ENCODE peak calls at places on chromosomes 5 and 9, in nine cellular contexts. H is Karpas-422, M is tibial artery, R is HepG2, B is keratinocyte, A is endodermal cell, Y is H1, X is PC-3, I is stomach. T is an unnamed sample.

GRCh38 chr5:88930336-88930735 is 47.4 kb upstream of the MEF2C start:
- DNase-seq in H (no peak), M (no peak), R (no peak), B (no peak), A (no peak), Y (no peak), X (no peak), I (no peak), T (no peak)

GRCh38 chr9:91486699-91487497 is 63.3 kb upstream of the NFIL3 start:
- DNase-seq in H (peak; percentile 45), M (no peak), R (no peak), B (no peak), A (no peak), Y (no peak), X (no peak), I (no peak), T (no peak)

GRCh38 chr9:17398351-17398750 is 180.5 kb upstream of the SH3GL2 start:
- DNase-seq in H (no peak), M (no peak), R (no peak), B (no peak), A (no peak), Y (no peak), X (no peak), I (no peak), T (no peak)

GRCh38 chr9:129617167-129617566 is 3.7 kb downstream of the C9orf50 start:
- DNase-seq in H (peak; percentile 67), M (no peak), R (no peak), B (peak; percentile 54), A (peak; percentile 83), Y (no peak), X (peak; percentile 54), I (no peak), T (no peak)

GRCh38 chr5:142186821-142187594 is 78.4 kb downstream of the NDFIP1 start:
- DNase-seq in H (no peak), M (no peak), R (peak; percentile 38), B (no peak), A (no peak), Y (no peak), X (peak; percentile 48), I (peak; percentile 43), T (no peak)

GRCh38 chr5:115160975-115161475 is 8.7 kb downstream of the TRIM36 start:
- DNase-seq in H (no peak), M (no peak), R (no peak), B (no peak), A (no peak), Y (no peak), X (no peak), I (no peak), T (no peak)

GRCh38 chr5:109105631-109106267 is 304.0 kb downstream of the PJA2 start:
- DNase-seq in H (no peak), M (no peak), R (no peak), B (no peak), A (no peak), Y (no peak), X (peak; percentile 60), I (no peak), T (no peak)

GRCh38 chr5:65364907-65365306 is 116.8 kb downstream of the ADAMTS6 start:
- DNase-seq in H (no peak), M (no peak), R (peak; percentile 2), B (no peak), A (no peak), Y (no peak), X (peak; percentile 4), I (no peak), T (no peak)

GRCh38 chr9:34457266-34458012 is 931 bp downstream of the FAM219A start:
- DNase-seq in H (peak; percentile 49), M (peak; percentile 91), R (no peak), B (no peak), A (peak; percentile 86), Y (peak; percentile 76), X (peak; percentile 62), I (peak; percentile 66), T (no peak)

GRCh38 chr5:143693691-143694252 is 118.2 kb upstream of the HMHB1 start:
- DNase-seq in H (no peak), M (no peak), R (no peak), B (no peak), A (no peak), Y (no peak), X (no peak), I (no peak), T (no peak)

GRCh38 chr9:79976501-79977444 is 405.0 kb downstream of the TLE4 start:
- DNase-seq in H (no peak), M (no peak), R (no peak), B (no peak), A (no peak), Y (no peak), X (no peak), I (no peak), T (no peak)

GRCh38 chr5:78399115-78399514 is 38.7 kb downstream of the SCAMP1 start:
- DNase-seq in H (no peak), M (no peak), R (no peak), B (no peak), A (no peak), Y (no peak), X (no peak), I (no peak), T (no peak)

GRCh38 chr5:143217065-143217803 is 186.3 kb downstream of the NR3C1 start:
- DNase-seq in H (no peak), M (no peak), R (peak; percentile 32), B (no peak), A (no peak), Y (no peak), X (no peak), I (no peak), T (no peak)

GRCh38 chr9:32992596-32993238 is 8.7 kb downstream of the APTX start:
- DNase-seq in H (no peak), M (no peak), R (no peak), B (no peak), A (no peak), Y (no peak), X (no peak), I (no peak), T (no peak)

GRCh38 chr5:25850581-25850980 is 1187.8 kb downstream of the CDH9 start:
- DNase-seq in H (no peak), M (no peak), R (no peak), B (no peak), A (no peak), Y (no peak), X (peak; percentile 38), I (no peak), T (no peak)

GRCh38 chr5:40436535-40437237 is 243.0 kb upstream of the PTGER4 start:
- DNase-seq in H (no peak), M (no peak), R (no peak), B (no peak), A (no peak), Y (no peak), X (no peak), I (no peak), T (peak; percentile 17)

GRCh38 chr5:40442346-40442745 is 237.4 kb upstream of the PTGER4 start:
- DNase-seq in H (no peak), M (no peak), R (peak; percentile 88), B (no peak), A (no peak), Y (no peak), X (peak; percentile 12), I (no peak), T (no peak)

GRCh38 chr5:40446910-40447309 is 232.8 kb upstream of the PTGER4 start:
- DNase-seq in H (no peak), M (no peak), R (peak; percentile 73), B (no peak), A (no peak), Y (no peak), X (peak; percentile 96), I (no peak), T (no peak)

GRCh38 chr5:40437452-40437861 is 242.3 kb upstream of the PTGER4 start:
- DNase-seq in H (no peak), M (no peak), R (no peak), B (no peak), A (no peak), Y (no peak), X (peak; percentile 92), I (no peak), T (no peak)

DNA sequence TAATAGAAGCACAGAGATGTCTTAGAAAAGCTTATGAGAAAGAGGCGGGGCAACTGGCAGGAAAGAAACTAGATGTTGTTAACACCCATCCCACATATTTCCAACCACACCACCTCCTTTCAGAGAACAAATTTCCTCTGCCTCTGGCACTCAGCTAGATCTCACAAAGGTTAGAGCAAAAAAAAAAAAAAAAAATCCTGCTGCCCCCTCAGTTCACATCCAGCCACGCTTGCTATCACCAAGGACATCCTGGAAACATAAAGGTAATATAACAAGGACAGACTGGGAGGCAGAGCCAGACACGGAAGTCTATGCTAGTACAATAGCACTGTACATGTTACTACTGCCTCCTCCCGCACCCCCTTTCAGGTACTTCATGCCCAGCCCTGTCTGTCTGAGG is 238.0 kb upstream of the PTGER4 start:
- DNase-seq in H (no peak), M (no peak), R (peak; percentile 37), B (no peak), A (no peak), Y (no peak), X (no peak), I (no peak), T (no peak)
- H3K9me3 ChIP-seq in H (no peaks in the 10 kb centered on the region), M (no peaks in the 10 kb centered on the region), R (peaks cover 5% of the 10 kb centered on the region), B (peaks cover 5% of the 10 kb centered on the region), A (peaks cover 10% of the 10 kb centered on the region), Y (no peaks in the 10 kb centered on the region), X (peaks cover 5% of the 10 kb centered on the region), I (no peaks in the 10 kb centered on the region), T (peaks cover 2% of the 10 kb centered on the region)

DNA sequence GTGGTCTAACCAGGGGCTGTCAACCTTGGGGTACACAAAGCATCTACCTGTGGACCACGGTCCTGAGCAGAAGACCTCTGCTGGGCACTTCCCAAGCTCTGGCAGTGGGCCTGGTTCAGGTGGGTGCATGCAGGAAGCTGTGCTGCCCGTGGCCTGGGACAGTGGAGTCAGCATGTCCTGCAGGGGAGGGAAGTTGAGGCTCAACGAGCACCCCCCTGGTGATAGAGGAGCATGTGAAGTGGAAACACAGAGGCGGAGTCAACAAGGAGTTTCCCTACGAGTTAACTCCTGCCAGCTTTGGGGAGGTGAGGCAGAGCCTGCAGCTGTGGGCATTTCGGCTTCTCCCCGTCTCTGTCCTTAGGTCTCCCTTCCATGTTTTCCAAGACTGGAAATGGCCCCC is 67.5 kb upstream of the IRX2 start:
- DNase-seq in H (no peak), M (no peak), R (no peak), B (no peak), A (no peak), Y (no peak), X (no peak), I (no peak), T (no peak)
- H3K9me3 ChIP-seq in H (no peaks in the 10 kb centered on the region), M (no peaks in the 10 kb centered on the region), R (no peaks in the 10 kb centered on the region), B (no peaks in the 10 kb centered on the region), A (no peaks in the 10 kb centered on the region), Y (no peaks in the 10 kb centered on the region), X (no peaks in the 10 kb centered on the region), I (no peaks in the 10 kb centered on the region), T (no peaks in the 10 kb centered on the region)

DNA sequence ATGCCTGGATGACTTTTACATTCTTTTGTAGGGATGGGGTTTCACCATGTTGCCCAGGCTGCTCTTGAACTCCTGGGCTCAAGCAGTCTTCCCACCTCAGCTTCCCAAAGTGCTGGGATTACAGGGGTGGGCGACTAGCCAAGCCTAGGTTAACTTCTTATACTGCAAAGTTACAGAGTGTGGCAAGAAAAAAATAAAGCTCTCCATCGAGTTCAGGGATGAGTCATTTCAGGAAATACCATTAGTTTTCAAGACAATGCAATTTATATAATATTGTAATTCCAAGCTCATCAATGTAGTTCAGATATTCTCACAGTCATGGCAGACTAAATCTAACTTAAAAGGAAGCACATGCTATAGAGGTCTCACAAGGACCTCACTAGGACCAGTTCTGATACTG is 11.5 kb upstream of the ABO start:
- DNase-seq in H (no peak), M (no peak), R (no peak), B (no peak), A (no peak), Y (no peak), X (peak; percentile 3), I (no peak), T (no peak)
- H3K9me3 ChIP-seq in H (peaks cover 4% of the 10 kb centered on the region), M (peaks cover 5% of the 10 kb centered on the region), R (peaks cover 20% of the 10 kb centered on the region), B (peaks cover 3% of the 10 kb centered on the region), A (peaks cover 36% of the 10 kb centered on the region), Y (peaks cover 26% of the 10 kb centered on the region), X (peaks cover 10% of the 10 kb centered on the region), I (peaks cover 7% of the 10 kb centered on the region), T (peaks cover 5% of the 10 kb centered on the region)

GRCh38 chr9:112371060-112371459 is 8.8 kb upstream of the HSDL2 start:
- DNase-seq in H (no peak), M (no peak), R (no peak), B (no peak), A (no peak), Y (no peak), X (peak; percentile 47), I (no peak), T (no peak)
- H3K9me3 ChIP-seq in H (no peaks in the 10 kb centered on the region), M (no peaks in the 10 kb centered on the region), R (peaks cover 7% of the 10 kb centered on the region), B (no peaks in the 10 kb centered on the region), A (peaks cover 7% of the 10 kb centered on the region), Y (peaks cover 9% of the 10 kb centered on the region), X (no peaks in the 10 kb centered on the region), I (no peaks in the 10 kb centered on the region), T (no peaks in the 10 kb centered on the region)

T was measured in T-helper 17 cell.